ENCODE peak calls at places on chromosomes 11 and 22, in six cellular contexts. H is activated T-cell treated with anti-CD3 and anti-CD28 coated beads, Interleukin-2, amount 50 U/mL, for 48 hours; P is activated CD8-positive, alpha-beta memory T cell treated with anti-CD3 and anti-CD28 coated beads for 4 hours; J is stromal cell of bone marrow; I is HEK293T; D is bronchial epithelial cell. S is an unnamed sample.

GRCh38 chr11:66243816-66244215 is 24.6 kb upstream of the RAB1B start:
- DNase-seq in D (no peak), H (no peak), I (no peak), P (no peak), J (no peak), S (no peak)

GRCh38 chr11:5362017-5362625 is 10.8 kb downstream of the OR51B6 start:
- DNase-seq in P (no peak), D (no peak), H (no peak), I (no peak), J (no peak), S (no peak)

GRCh38 chr22:31790240-31790639 is 36.4 kb downstream of the DEPDC5 start:
- DNase-seq in H (no peak), J (no peak), D (no peak), P (no peak), I (no peak), S (no peak)

GRCh38 chr11:64150481-64151239 is 15.3 kb downstream of the MACROD1 start:
- DNase-seq in I (no peak), J (no peak), P (no peak), H (no peak), D (no peak), S (no peak)

GRCh38 chr22:42786606-42787356 is 66.1 kb upstream of the A4GALT start:
- DNase-seq in P (no peak), H (no peak), D (no peak), I (no peak), J (no peak), S (no peak)

GRCh38 chr11:120128392-120129172 is 9.3 kb downstream of the TRIM29 start:
- DNase-seq in D (peak; percentile 95), P (no peak), H (no peak), J (peak; percentile 24), I (peak; percentile 26), S (no peak)

GRCh38 chr11:109795234-109795633 is 298.0 kb upstream of the ZC3H12C start:
- DNase-seq in H (no peak), J (peak; percentile 40), P (no peak), I (no peak), D (peak; percentile 5), S (no peak)

GRCh38 chr11:122853261-122853660 is 15.0 kb downstream of the CRTAM start:
- DNase-seq in D (no peak), H (no peak), J (no peak), P (no peak), I (no peak), S (no peak)

GRCh38 chr22:37186997-37187522 is 987 bp downstream of the C1QTNF6 start:
- DNase-seq in H (no peak), I (no peak), D (no peak), P (no peak), J (no peak), S (no peak)

S was measured in brain microvascular endothelial cell.